ENCODE peak calls at places on chromosomes 12 and 14, in five cellular contexts. K, Y, F, Z and G are unnamed samples.
A peak's percentile ranks its signal among the peaks of the same experiment; 100 is the strongest.

GRCh38 chr14:104595911-104596450 is 8.6 kb downstream of the TMEM179 start:
- DNase-seq in Y (no peak), K (peak; percentile 8), Z (no peak), F (no peak), G (no peak)

GRCh38 chr12:103839893-103840292 is 1.1 kb downstream of the NT5DC3 start:
- DNase-seq in F (no peak), Z (no peak), K (no peak), Y (no peak), G (no peak)

GRCh38 chr12:63400746-63401145 is 249.7 kb upstream of the AVPR1A start:
- DNase-seq in Y (peak; percentile 70), K (no peak), F (no peak), Z (peak; percentile 3), G (no peak)

GRCh38 chr12:107152331-107152730 is 59.0 kb upstream of the CRY1 start:
- DNase-seq in F (no peak), K (no peak), Z (no peak), Y (peak; percentile 28), G (no peak)

GRCh38 chr12:115228434-115228833 is 544.5 kb upstream of the TBX3 start:
- DNase-seq in F (no peak), Z (no peak), Y (no peak), K (no peak), G (no peak)

GRCh38 chr12:54004841-54005530 is 3.8 kb upstream of the HOXC8 start:
- DNase-seq in Y (no peak), K (no peak), Z (no peak), F (no peak), G (no peak)

GRCh38 chr12:127479256-127479655 is 787.7 kb upstream of the TMEM132C start:
- DNase-seq in F (no peak), Z (no peak), K (no peak), Y (no peak), G (no peak)

GRCh38 chr12:124445121-124445718 is 122.2 kb downstream of the NCOR2 start:
- DNase-seq in Z (no peak), Y (no peak), F (no peak), K (peak; percentile 10), G (no peak)

GRCh38 chr12:124636138-124636968 is 68.9 kb upstream of the NCOR2 start:
- DNase-seq in F (no peak), Z (peak; percentile 80), K (no peak), Y (peak; percentile 86), G (no peak)

GRCh38 chr14:34043627-34044372 is 92.9 kb upstream of the EGLN3 start:
- DNase-seq in Z (no peak), K (no peak), Y (no peak), F (no peak), G (no peak)

GRCh38 chr12:122999986-123000420 is 19.5 kb downstream of the ARL6IP4 start:
- DNase-seq in F (no peak), K (no peak), Y (no peak), Z (no peak), G (no peak)

GRCh38 chr12:19624000-19624399 is 184.7 kb downstream of the AEBP2 start:
- DNase-seq in Z (no peak), F (no peak), Y (no peak), K (no peak), G (no peak)

GRCh38 chr14:104591506-104592291 is 12.1 kb downstream of the C14orf180 start:
- DNase-seq in Y (no peak), F (no peak), Z (no peak), K (no peak), G (no peak)

GRCh38 chr12:97306121-97306520 is 156.5 kb upstream of the RMST start:
- DNase-seq in Z (no peak), K (no peak), F (no peak), Y (no peak), G (no peak)

GRCh38 chr12:112973712-112974305 is 4.5 kb upstream of the OAS2 start:
- DNase-seq in F (no peak), Z (no peak), Y (no peak), K (no peak), G (no peak)

GRCh38 chr12:2288471-2288870 is 235.7 kb downstream of the CACNA1C start:
- DNase-seq in Z (no peak), Y (no peak), K (no peak), F (no peak), G (no peak)

GRCh38 chr14:52032196-52032865 is 36.5 kb downstream of the NID2 start:
- DNase-seq in Y (no peak), Z (no peak), K (no peak), F (no peak), G (no peak)

GRCh38 chr14:32941668-32942065 is 3.0 kb downstream of the NPAS3 start:
- DNase-seq in Z (no peak), Y (no peak), K (no peak), F (no peak), G (no peak)

GRCh38 chr14:32940711-32941667 is 2.3 kb downstream of the NPAS3 start:
- DNase-seq in K (no peak), Z (no peak), Y (no peak), F (no peak), G (no peak)

GRCh38 chr14:32938719-32939253 is at the start of gene NPAS3:
- DNase-seq in F (no peak), Y (no peak), K (peak; percentile 29), Z (no peak), G (no peak)

GRCh38 chr14:32939254-32940065 is 781 bp downstream of the NPAS3 start:
- DNase-seq in F (peak; percentile 82), K (peak; percentile 82), Y (peak; percentile 71), Z (peak; percentile 54), G (no peak)

DNA sequence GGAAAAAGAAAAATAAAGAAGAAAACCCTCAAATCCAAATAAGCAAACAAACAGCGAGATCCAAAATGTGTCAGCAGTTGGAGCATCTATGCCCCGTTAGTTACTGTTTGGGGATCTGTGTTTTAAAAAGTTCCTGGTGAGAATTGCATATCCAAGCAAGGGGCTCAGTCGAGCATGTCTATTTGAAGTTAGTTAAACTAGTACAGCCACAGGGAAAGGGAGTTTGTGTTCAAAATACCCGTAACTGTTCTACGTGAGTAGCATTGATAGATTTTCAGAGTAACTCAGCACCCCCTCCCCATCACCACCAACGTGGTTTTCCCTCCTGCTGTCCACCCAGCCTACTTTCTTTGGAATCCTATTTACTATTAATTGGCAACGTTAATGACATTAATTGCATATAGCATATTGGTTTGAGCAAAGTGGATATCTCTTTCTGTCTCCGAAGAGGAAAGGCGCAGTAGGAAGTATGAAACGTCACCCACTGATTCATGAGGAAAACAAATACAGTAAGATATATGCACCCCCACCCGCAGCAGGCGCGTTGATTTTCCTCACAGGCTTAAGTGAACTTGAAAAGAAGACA is 1.5 kb downstream of the NPAS3 start:
- DNase-seq in Z (peak; percentile 24), K (peak; percentile 21), Y (no peak), F (no peak), G (no peak)
- TF ChIP-seq CTCF in Z (no peak), K (no peak), Y (no peak), F (no peak), G (no peak)

GRCh38 chr14:68662395-68662794 is 130.5 kb downstream of the ZFP36L1 start:
- DNase-seq in Y (no peak), Z (no peak), F (no peak), K (no peak), G (no peak)

GRCh38 chr14:68664225-68664681 is 128.6 kb downstream of the ZFP36L1 start:
- DNase-seq in F (no peak), K (no peak), Y (no peak), Z (no peak), G (no peak)

GRCh38 chr14:68661226-68662225 is 131.3 kb downstream of the ZFP36L1 start:
- DNase-seq in Y (no peak), K (no peak), F (no peak), Z (no peak), G (no peak)

GRCh38 chr14:68665116-68665515 is 127.8 kb downstream of the ZFP36L1 start:
- DNase-seq in F (no peak), Z (peak; percentile 71), Y (no peak), K (no peak), G (no peak)

DNA sequence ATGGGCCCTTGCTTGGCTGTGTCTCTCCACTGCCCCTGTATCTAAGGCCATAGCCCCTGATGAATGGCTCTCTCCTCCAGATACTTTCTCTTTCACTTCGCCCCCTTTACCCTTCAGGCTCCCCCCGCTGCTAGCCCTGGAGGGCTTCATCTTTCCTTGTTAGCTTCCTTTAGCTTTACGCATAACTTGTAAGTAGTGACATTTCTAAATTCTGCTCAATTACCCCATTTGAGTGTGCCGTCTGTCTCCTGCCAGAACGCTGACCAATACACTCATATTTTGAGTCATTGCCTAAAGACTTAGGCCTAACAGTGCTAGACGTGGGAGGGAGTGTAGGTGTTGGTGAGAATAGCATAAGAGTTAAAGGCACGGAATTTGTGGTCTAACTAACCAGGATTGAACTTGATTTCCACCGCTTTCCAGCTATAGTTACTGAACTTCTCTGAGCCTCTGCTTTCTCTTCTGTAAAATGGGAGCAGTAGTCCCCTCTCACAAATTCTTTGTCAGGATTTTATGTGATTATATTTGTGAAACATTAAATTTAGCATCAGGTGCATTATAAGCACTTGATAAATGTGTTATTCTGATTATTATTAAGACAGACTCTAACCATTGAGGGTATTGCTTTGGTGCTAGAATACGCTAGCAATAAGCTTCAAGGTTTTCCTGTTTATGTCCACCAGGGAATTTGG is 129.3 kb downstream of the ZFP36L1 start:
- DNase-seq in Z (peak; percentile 59), F (no peak), Y (peak; percentile 69), K (no peak), G (no peak)
- H3K27ac ChIP-seq in Z (peak overlapping the region; percentile 50), F (no peak overlapping the region), Y (no peak overlapping the region), K (no peak overlapping the region), G (peak overlapping the region; percentile 33)

GRCh38 chr14:100122481-100123215 is 36.8 kb downstream of the DEGS2 start:
- DNase-seq in F (no peak), Z (peak; percentile 50), K (no peak), Y (no peak), G (no peak)
- TF ChIP-seq CTCF in F (peak; percentile 29), Z (no peak), K (no peak), Y (peak; percentile 5), G (no peak)

DNA sequence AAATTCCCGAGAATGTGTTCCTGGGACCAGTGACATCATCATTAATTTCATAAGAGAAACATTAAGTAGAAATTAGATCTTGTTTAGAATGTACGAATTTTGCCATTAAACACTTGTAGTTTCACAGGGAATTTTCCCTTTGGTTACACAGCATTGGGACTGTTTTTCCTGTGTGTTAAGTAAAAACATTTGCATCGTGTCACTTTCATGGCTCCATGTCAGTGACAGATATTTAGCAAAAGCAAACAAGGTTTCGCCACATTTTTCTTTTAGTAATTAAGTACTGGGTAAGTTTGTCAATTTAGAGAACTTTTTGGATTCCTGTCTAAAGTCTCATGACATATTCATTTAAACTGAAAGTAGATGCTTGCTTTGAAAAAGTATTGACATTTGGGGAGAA is 45.5 kb upstream of the OVCH1 start:
- DNase-seq in K (no peak), Y (no peak), F (no peak), Z (peak; percentile 33), G (no peak)
- H3K27ac ChIP-seq in K (no peak overlapping the region), Y (no peak overlapping the region), F (peak overlapping the region; percentile 9), Z (no peak overlapping the region), G (no peak overlapping the region)

DNA sequence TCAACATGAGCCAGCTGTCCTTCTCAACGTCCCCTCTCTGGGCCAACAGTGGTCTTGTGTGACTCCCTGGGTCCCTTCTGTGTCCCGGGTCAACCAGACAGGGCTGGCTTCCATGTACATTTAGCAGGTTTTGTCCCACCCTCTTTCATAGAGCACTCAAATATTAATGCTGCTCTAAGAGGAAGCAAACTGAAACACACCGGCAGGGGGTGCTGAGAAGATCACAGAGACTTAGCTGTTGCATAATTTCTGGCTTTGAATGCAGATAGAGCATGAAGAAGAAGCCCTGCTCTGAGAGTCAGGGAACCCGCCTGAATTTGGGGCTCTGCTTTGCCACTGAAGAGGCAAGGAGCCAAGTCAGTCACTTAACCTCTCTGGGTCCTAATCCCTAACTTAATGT is 138.7 kb downstream of the ESRRB start:
- DNase-seq in Z (peak; percentile 4), F (no peak), K (peak; percentile 33), Y (no peak), G (no peak)
- TF ChIP-seq CTCF in Z (no peak), F (no peak), K (peak; percentile 26), Y (no peak), G (no peak)